ENCODE peak calls at places on chromosomes 5 and 9, in four cellular contexts. L, B, Y and H are unnamed samples.

GRCh38 chr9:131500377-131500776 is 2.3 kb upstream of the POMT1 start:
- DNase-seq in L (peak; percentile 70), B (peak; percentile 35), Y (no peak), H (peak; percentile 64)

GRCh38 chr9:27542519-27542918 is 12.9 kb upstream of the MOB3B start:
- DNase-seq in L (no peak), B (no peak), Y (no peak), H (no peak)

GRCh38 chr5:116652196-116652729 is 77.6 kb upstream of the SEMA6A start:
- DNase-seq in L (no peak), B (no peak), Y (no peak), H (no peak)

GRCh38 chr5:68243681-68244080 is 28.1 kb downstream of the PIK3R1 start:
- DNase-seq in L (no peak), B (no peak), Y (peak; percentile 44), H (no peak)

GRCh38 chr5:65512170-65512937 is 30.6 kb upstream of the ADAMTS6 start:
- DNase-seq in L (no peak), B (no peak), Y (no peak), H (no peak)

GRCh38 chr9:126724226-126724625 is 80.6 kb upstream of the ZBTB43 start:
- DNase-seq in L (no peak), B (no peak), Y (no peak), H (no peak)

GRCh38 chr5:151298063-151298462 is 5.5 kb downstream of the SLC36A3 start:
- DNase-seq in L (no peak), B (no peak), Y (peak; percentile 81), H (no peak)

GRCh38 chr9:81717747-81718077 is 28.4 kb upstream of the TLE1 start:
- DNase-seq in L (no peak), B (no peak), Y (no peak), H (no peak)

GRCh38 chr5:95846554-95847260 is 24.2 kb upstream of the GLRX start:
- DNase-seq in L (peak; percentile 64), B (peak; percentile 57), Y (peak; percentile 87), H (peak; percentile 39)

GRCh38 chr9:15299374-15299939 is 7.6 kb downstream of the TTC39B start:
- DNase-seq in L (peak; percentile 60), B (peak; percentile 23), Y (peak; percentile 20), H (peak; percentile 41)

GRCh38 chr9:16126042-16126441 is 573.2 kb downstream of the CCDC171 start:
- DNase-seq in L (no peak), B (no peak), Y (no peak), H (no peak)